ENCODE peak calls at places on chromosomes 7 and 10, in five cellular contexts. One of them, this sample, is unnamed.

GRCh38 chr7:46654546-46655443 is 733.7 kb upstream of the IGFBP3 start:
- DNase-seq in colonic mucosa: no peak
- DNase-seq in T-helper 1 cell: no peak
- DNase-seq in EL: peak; percentile 38
- DNase-seq in naive thymus-derived CD4-positive, alpha-beta T cell: no peak
- DNase-seq in this sample: no peak

GRCh38 chr10:14185501-14186045 is 145.2 kb downstream of the FRMD4A start:
- DNase-seq in colonic mucosa: no peak
- DNase-seq in T-helper 1 cell: peak; percentile 82
- DNase-seq in EL: peak; percentile 82
- DNase-seq in naive thymus-derived CD4-positive, alpha-beta T cell: peak; percentile 30
- DNase-seq in this sample: peak; percentile 69

GRCh38 chr7:98719396-98719795 is 102.3 kb downstream of the NPTX2 start:
- DNase-seq in colonic mucosa: no peak
- DNase-seq in T-helper 1 cell: no peak
- DNase-seq in EL: no peak
- DNase-seq in naive thymus-derived CD4-positive, alpha-beta T cell: no peak
- DNase-seq in this sample: no peak

GRCh38 chr10:129973674-129974059 is 9.6 kb upstream of the EBF3 start:
- DNase-seq in colonic mucosa: no peak
- DNase-seq in T-helper 1 cell: no peak
- DNase-seq in EL: no peak
- DNase-seq in naive thymus-derived CD4-positive, alpha-beta T cell: no peak
- DNase-seq in this sample: no peak

GRCh38 chr7:127578036-127578684 is 7.2 kb downstream of the GCC1 start:
- DNase-seq in colonic mucosa: no peak
- DNase-seq in T-helper 1 cell: no peak
- DNase-seq in EL: peak; percentile 49
- DNase-seq in naive thymus-derived CD4-positive, alpha-beta T cell: no peak
- DNase-seq in this sample: no peak

GRCh38 chr10:133307776-133308430 is 769 bp downstream of the TUBGCP2 start:
- DNase-seq in colonic mucosa: peak; percentile 93
- DNase-seq in T-helper 1 cell: peak; percentile 84
- DNase-seq in EL: peak; percentile 59
- DNase-seq in naive thymus-derived CD4-positive, alpha-beta T cell: peak; percentile 79
- DNase-seq in this sample: peak; percentile 89

GRCh38 chr10:91296471-91296870 is 76.0 kb downstream of the PCGF5 start:
- DNase-seq in colonic mucosa: no peak
- DNase-seq in T-helper 1 cell: no peak
- DNase-seq in EL: peak; percentile 43
- DNase-seq in naive thymus-derived CD4-positive, alpha-beta T cell: no peak
- DNase-seq in this sample: no peak

GRCh38 chr7:26397786-26398435 is 106.2 kb downstream of the SNX10 start:
- DNase-seq in colonic mucosa: peak; percentile 59
- DNase-seq in T-helper 1 cell: peak; percentile 9
- DNase-seq in EL: peak; percentile 8
- DNase-seq in naive thymus-derived CD4-positive, alpha-beta T cell: no peak
- DNase-seq in this sample: no peak

GRCh38 chr7:75072978-75073282 is 672 bp downstream of the RCC1L start:
- DNase-seq in colonic mucosa: no peak
- DNase-seq in T-helper 1 cell: no peak
- DNase-seq in EL: no peak
- DNase-seq in naive thymus-derived CD4-positive, alpha-beta T cell: no peak
- DNase-seq in this sample: no peak

GRCh38 chr10:88289342-88289741 is 293.8 kb downstream of the RNLS start:
- DNase-seq in colonic mucosa: no peak
- DNase-seq in T-helper 1 cell: no peak
- DNase-seq in EL: no peak
- DNase-seq in naive thymus-derived CD4-positive, alpha-beta T cell: no peak
- DNase-seq in this sample: no peak

GRCh38 chr7:137576481-137576880 is 232.9 kb upstream of the PTN start:
- DNase-seq in colonic mucosa: no peak
- DNase-seq in T-helper 1 cell: no peak
- DNase-seq in EL: no peak
- DNase-seq in naive thymus-derived CD4-positive, alpha-beta T cell: no peak
- DNase-seq in this sample: no peak

GRCh38 chr7:82715344-82715743 is 271.8 kb upstream of the CACNA2D1 start:
- DNase-seq in colonic mucosa: no peak
- DNase-seq in T-helper 1 cell: no peak
- DNase-seq in EL: no peak
- DNase-seq in naive thymus-derived CD4-positive, alpha-beta T cell: no peak
- DNase-seq in this sample: no peak

GRCh38 chr10:112519129-112519761 is 72.2 kb downstream of the VTI1A start:
- DNase-seq in colonic mucosa: peak; percentile 29
- DNase-seq in T-helper 1 cell: peak; percentile 58
- DNase-seq in EL: no peak
- DNase-seq in naive thymus-derived CD4-positive, alpha-beta T cell: no peak
- DNase-seq in this sample: no peak

GRCh38 chr10:122650331-122650730 is 49.3 kb downstream of the C10orf120 start:
- DNase-seq in colonic mucosa: no peak
- DNase-seq in T-helper 1 cell: no peak
- DNase-seq in EL: no peak
- DNase-seq in naive thymus-derived CD4-positive, alpha-beta T cell: no peak
- DNase-seq in this sample: no peak

GRCh38 chr7:124482229-124482628 is 283.4 kb downstream of the GPR37 start:
- DNase-seq in colonic mucosa: no peak
- DNase-seq in T-helper 1 cell: no peak
- DNase-seq in EL: no peak
- DNase-seq in naive thymus-derived CD4-positive, alpha-beta T cell: no peak
- DNase-seq in this sample: no peak

GRCh38 chr7:23299770-23300300 is 696 bp downstream of the MALSU1 start:
- DNase-seq in colonic mucosa: no peak
- DNase-seq in T-helper 1 cell: no peak
- DNase-seq in EL: peak; percentile 23
- DNase-seq in naive thymus-derived CD4-positive, alpha-beta T cell: no peak
- DNase-seq in this sample: peak; percentile 1

GRCh38 chr10:60426425-60426824 is 36.8 kb upstream of the ANK3 start:
- DNase-seq in colonic mucosa: no peak
- DNase-seq in T-helper 1 cell: no peak
- DNase-seq in EL: peak; percentile 86
- DNase-seq in naive thymus-derived CD4-positive, alpha-beta T cell: no peak
- DNase-seq in this sample: no peak

GRCh38 chr7:39554583-39555140 is 11.5 kb upstream of the YAE1 start:
- DNase-seq in colonic mucosa: no peak
- DNase-seq in T-helper 1 cell: no peak
- DNase-seq in EL: peak; percentile 33
- DNase-seq in naive thymus-derived CD4-positive, alpha-beta T cell: no peak
- DNase-seq in this sample: no peak

GRCh38 chr10:51215956-51216834 is 141.9 kb downstream of the PRKG1 start:
- DNase-seq in colonic mucosa: no peak
- DNase-seq in T-helper 1 cell: no peak
- DNase-seq in EL: peak; percentile 7
- DNase-seq in naive thymus-derived CD4-positive, alpha-beta T cell: no peak
- DNase-seq in this sample: no peak

GRCh38 chr7:135186841-135187253 is 16.3 kb upstream of the CYREN start:
- DNase-seq in colonic mucosa: no peak
- DNase-seq in T-helper 1 cell: no peak
- DNase-seq in EL: no peak
- DNase-seq in naive thymus-derived CD4-positive, alpha-beta T cell: peak; percentile 19
- DNase-seq in this sample: no peak

GRCh38 chr10:102414749-102415148 is 3.8 kb downstream of the PSD start:
- DNase-seq in colonic mucosa: no peak
- DNase-seq in T-helper 1 cell: no peak
- DNase-seq in EL: no peak
- DNase-seq in naive thymus-derived CD4-positive, alpha-beta T cell: no peak
- DNase-seq in this sample: no peak

GRCh38 chr7:81499262-81500116 is 270.4 kb downstream of the HGF start:
- DNase-seq in colonic mucosa: no peak
- DNase-seq in T-helper 1 cell: peak; percentile 5
- DNase-seq in EL: peak; percentile 72
- DNase-seq in naive thymus-derived CD4-positive, alpha-beta T cell: no peak
- DNase-seq in this sample: no peak

GRCh38 chr10:102729090-102730026 is 14.4 kb upstream of the WBP1L start:
- DNase-seq in colonic mucosa: peak; percentile 84
- DNase-seq in T-helper 1 cell: peak; percentile 46
- DNase-seq in EL: peak; percentile 79
- DNase-seq in naive thymus-derived CD4-positive, alpha-beta T cell: peak; percentile 63
- DNase-seq in this sample: no peak